ENCODE peak calls at places on chromosomes 13 and 19, in four cellular contexts. One of them, this sample, is unnamed.

GRCh38 chr19:1429750-1430149 is 8.4 kb upstream of the RPS15 start:
- DNase-seq in HT1080: no peak
- DNase-seq in activated T-cell treated with anti-CD3 and anti-CD28 coated beads for 1 hour: no peak
- DNase-seq in mesendoderm: no peak
- DNase-seq in this sample: peak

GRCh38 chr19:23075031-23075733 is 41.6 kb upstream of the ZNF730 start:
- DNase-seq in mesendoderm: peak
- DNase-seq in HT1080: no peak
- DNase-seq in activated T-cell treated with anti-CD3 and anti-CD28 coated beads for 1 hour: no peak
- DNase-seq in this sample: peak

GRCh38 chr13:64371461-64371860 is 2858.7 kb downstream of the PCDH9 start:
- DNase-seq in HT1080: no peak
- DNase-seq in mesendoderm: no peak
- DNase-seq in activated T-cell treated with anti-CD3 and anti-CD28 coated beads for 1 hour: no peak
- DNase-seq in this sample: no peak

GRCh38 chr19:45764487-45764886 is 4.6 kb downstream of the SIX5 start:
- DNase-seq in activated T-cell treated with anti-CD3 and anti-CD28 coated beads for 1 hour: no peak
- DNase-seq in mesendoderm: no peak
- DNase-seq in HT1080: no peak
- DNase-seq in this sample: no peak

GRCh38 chr13:46232281-46232680 is 20.6 kb downstream of the LRRC63 start:
- DNase-seq in activated T-cell treated with anti-CD3 and anti-CD28 coated beads for 1 hour: no peak
- DNase-seq in HT1080: peak
- DNase-seq in mesendoderm: no peak
- DNase-seq in this sample: no peak

GRCh38 chr13:21825186-21825585 is 154.3 kb downstream of the FGF9 start:
- DNase-seq in HT1080: no peak
- DNase-seq in activated T-cell treated with anti-CD3 and anti-CD28 coated beads for 1 hour: no peak
- DNase-seq in mesendoderm: peak
- DNase-seq in this sample: peak

GRCh38 chr19:11098861-11099260 is 9.6 kb downstream of the LDLR start:
- DNase-seq in HT1080: no peak
- DNase-seq in activated T-cell treated with anti-CD3 and anti-CD28 coated beads for 1 hour: no peak
- DNase-seq in mesendoderm: no peak
- DNase-seq in this sample: no peak

GRCh38 chr13:66532146-66532545 is 698.0 kb downstream of the PCDH9 start:
- DNase-seq in mesendoderm: no peak
- DNase-seq in HT1080: peak
- DNase-seq in activated T-cell treated with anti-CD3 and anti-CD28 coated beads for 1 hour: no peak
- DNase-seq in this sample: no peak

GRCh38 chr19:12603714-12604113 is 6.9 kb downstream of the ZNF490 start:
- DNase-seq in HT1080: no peak
- DNase-seq in activated T-cell treated with anti-CD3 and anti-CD28 coated beads for 1 hour: no peak
- DNase-seq in mesendoderm: no peak
- DNase-seq in this sample: no peak

GRCh38 chr19:18208098-18208951 is 4.5 kb upstream of the RAB3A start:
- DNase-seq in activated T-cell treated with anti-CD3 and anti-CD28 coated beads for 1 hour: peak
- DNase-seq in HT1080: no peak
- DNase-seq in mesendoderm: no peak
- DNase-seq in this sample: no peak

GRCh38 chr13:114021464-114022308 is 47.8 kb upstream of the C13orf46 start:
- DNase-seq in activated T-cell treated with anti-CD3 and anti-CD28 coated beads for 1 hour: no peak
- DNase-seq in HT1080: no peak
- DNase-seq in mesendoderm: no peak
- DNase-seq in this sample: no peak

GRCh38 chr19:51439021-51439465 is 19.2 kb downstream of the SIGLEC8 start:
- DNase-seq in mesendoderm: peak
- DNase-seq in activated T-cell treated with anti-CD3 and anti-CD28 coated beads for 1 hour: no peak
- DNase-seq in HT1080: no peak
- DNase-seq in this sample: no peak

GRCh38 chr19:42392165-42392564 is 2.1 kb upstream of the CNFN start:
- DNase-seq in mesendoderm: no peak
- DNase-seq in activated T-cell treated with anti-CD3 and anti-CD28 coated beads for 1 hour: no peak
- DNase-seq in HT1080: no peak
- DNase-seq in this sample: no peak

GRCh38 chr19:14425696-14426138 is 6.6 kb upstream of the DDX39A start:
- DNase-seq in mesendoderm: peak
- DNase-seq in activated T-cell treated with anti-CD3 and anti-CD28 coated beads for 1 hour: no peak
- DNase-seq in HT1080: no peak
- DNase-seq in this sample: no peak

GRCh38 chr13:52686381-52686780 is 33.7 kb downstream of the SUGT1 start:
- DNase-seq in activated T-cell treated with anti-CD3 and anti-CD28 coated beads for 1 hour: no peak
- DNase-seq in mesendoderm: no peak
- DNase-seq in HT1080: peak
- DNase-seq in this sample: no peak

GRCh38 chr19:1509589-1510441 is 3.0 kb downstream of the ADAMTSL5 start:
- DNase-seq in mesendoderm: no peak
- DNase-seq in activated T-cell treated with anti-CD3 and anti-CD28 coated beads for 1 hour: no peak
- DNase-seq in HT1080: no peak
- DNase-seq in this sample: no peak